ENCODE peak calls at places on chromosomes 7 and 10, in ten cellular contexts. V is GM23248; N is SK-N-SH; K is IMR-90; H is astrocyte of the spinal cord; R is lower lobe of right lung; J is CD8-positive, alpha-beta memory T cell; D is mammary epithelial cell; Q is neural progenitor cell; Y is dorsolateral prefrontal cortex. U is an unnamed sample.
A peak's percentile ranks its signal among the peaks of the same experiment; 100 is the strongest.

GRCh38 chr10:49207113-49207512 is 18.9 kb upstream of the TMEM273 start:
- DNase-seq in K (no peak), V (no peak), J (no peak), N (no peak), R (no peak), H (no peak), Q (no peak), Y (no peak), D (no peak), U (no peak)

GRCh38 chr7:19290066-19290465 is 144.8 kb upstream of the FERD3L start:
- DNase-seq in H (no peak), V (no peak), D (no peak), Y (no peak), Q (no peak), R (no peak), N (no peak), K (no peak), J (no peak), U (no peak)

GRCh38 chr7:73448609-73449008 is 15.0 kb downstream of the FZD9 start:
- DNase-seq in N (no peak), D (no peak), Q (no peak), Y (no peak), H (no peak), R (no peak), J (no peak), V (no peak), K (peak; percentile 43), U (no peak)

GRCh38 chr7:416761-417624 is 102.7 kb downstream of the PDGFA start:
- DNase-seq in V (no peak), N (peak; percentile 23), Q (no peak), R (peak; percentile 41), K (no peak), J (no peak), H (no peak), Y (peak; percentile 26), D (no peak), U (no peak)

GRCh38 chr10:111109506-111110242 is 32.8 kb downstream of the ADRA2A start:
- DNase-seq in R (no peak), D (no peak), N (no peak), V (no peak), Q (no peak), Y (no peak), J (no peak), H (no peak), K (no peak), U (no peak)

GRCh38 chr7:137298464-137298794 is 45.1 kb downstream of the PTN start:
- DNase-seq in J (no peak), Q (no peak), N (no peak), H (no peak), V (no peak), Y (no peak), K (no peak), D (no peak), R (no peak), U (no peak)

GRCh38 chr7:47338031-47338430 is 243.9 kb downstream of the TNS3 start:
- DNase-seq in D (no peak), K (peak; percentile 55), H (no peak), Y (no peak), J (no peak), Q (no peak), R (no peak), N (no peak), V (peak; percentile 46), U (no peak)

GRCh38 chr7:148191391-148192076 is 399.0 kb upstream of the C7orf33 start:
- DNase-seq in D (no peak), H (no peak), V (no peak), K (no peak), R (no peak), N (no peak), Y (no peak), Q (no peak), J (no peak), U (no peak)

GRCh38 chr7:155377837-155378579 is 79.9 kb upstream of the EN2 start:
- DNase-seq in J (no peak), R (no peak), H (peak; percentile 11), D (peak; percentile 32), K (peak; percentile 10), N (peak; percentile 73), Q (peak; percentile 69), Y (no peak), V (peak; percentile 52), U (no peak)

GRCh38 chr10:118870467-118871243 is 115.9 kb upstream of the CACUL1 start:
- DNase-seq in D (peak; percentile 91), J (no peak), Q (peak; percentile 12), K (peak; percentile 39), V (peak; percentile 81), R (no peak), Y (peak; percentile 49), H (peak; percentile 72), N (peak; percentile 30), U (peak; percentile 66)

GRCh38 chr7:26958834-26959233 is 94.4 kb upstream of the SKAP2 start:
- DNase-seq in H (peak; percentile 80), R (no peak), V (peak; percentile 91), D (peak; percentile 92), Q (no peak), J (no peak), N (no peak), K (peak; percentile 94), Y (no peak), U (no peak)

GRCh38 chr10:8670461-8670860 is 616.0 kb downstream of the GATA3 start:
- DNase-seq in N (no peak), V (no peak), H (no peak), R (no peak), D (peak; percentile 45), Q (no peak), K (no peak), Y (no peak), J (no peak), U (no peak)

GRCh38 chr10:497289-497688 is 192.2 kb downstream of the DIP2C start:
- DNase-seq in N (no peak), Q (no peak), D (no peak), K (no peak), V (no peak), H (no peak), Y (no peak), R (no peak), J (no peak), U (no peak)

GRCh38 chr10:49448924-49449323 is 53.0 kb upstream of the DRGX start:
- DNase-seq in K (no peak), V (peak; percentile 26), Q (no peak), J (no peak), H (no peak), Y (no peak), D (peak; percentile 22), N (no peak), R (no peak), U (no peak)

GRCh38 chr7:155188357-155188756 is 109.3 kb upstream of the INSIG1 start:
- DNase-seq in Y (no peak), D (no peak), K (no peak), J (no peak), H (no peak), R (no peak), V (no peak), Q (no peak), N (no peak), U (no peak)

GRCh38 chr7:106177738-106178592 is 65.9 kb upstream of the SYPL1 start:
- DNase-seq in K (no peak), Y (peak; percentile 54), J (no peak), D (no peak), Q (no peak), R (no peak), H (no peak), N (no peak), V (no peak), U (no peak)
- H3K4me3 ChIP-seq in K (no peak overlapping the region), Y (no peak overlapping the region), J (no peak overlapping the region), D (no peak overlapping the region), Q (no peak overlapping the region), R (no peak overlapping the region), H (no peak overlapping the region), N (no peak overlapping the region), V (no peak overlapping the region), U (no peak overlapping the region)

DNA sequence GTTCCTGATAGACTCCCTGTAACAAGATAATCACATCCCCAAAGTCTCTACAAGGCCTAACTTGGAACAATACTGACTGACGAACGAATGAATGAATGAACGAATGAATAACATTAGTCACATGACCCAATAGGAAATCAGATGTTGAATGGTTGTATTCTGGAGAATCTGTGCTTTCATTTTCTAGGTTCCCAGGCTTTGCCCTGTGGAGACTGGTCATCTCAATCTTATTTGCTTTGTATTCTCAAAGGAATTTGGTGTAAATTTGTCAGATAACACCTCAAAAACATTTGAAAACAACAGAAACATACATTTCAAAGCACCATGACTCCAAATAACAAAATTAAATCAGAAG is 69.6 kb upstream of the COL1A2 start:
- DNase-seq in R (no peak), K (no peak), D (no peak), H (no peak), N (no peak), J (no peak), Y (no peak), V (peak; percentile 60), Q (no peak), U (no peak)
- H3K4me3 ChIP-seq in R (no peak overlapping the region), K (no peak overlapping the region), D (no peak overlapping the region), H (no peak overlapping the region), N (no peak overlapping the region), J (no peak overlapping the region), Y (no peak overlapping the region), V (peak overlapping the region; percentile 41), Q (no peak overlapping the region), U (no peak overlapping the region)

GRCh38 chr10:32981760-32982159 is 23.7 kb upstream of the ITGB1 start:
- DNase-seq in Q (no peak), Y (no peak), K (peak; percentile 68), J (no peak), N (no peak), D (no peak), R (no peak), H (peak; percentile 58), V (peak; percentile 56), U (no peak)

GRCh38 chr10:32982293-32982709 is 24.3 kb upstream of the ITGB1 start:
- DNase-seq in H (peak; percentile 93), D (peak; percentile 89), R (no peak), K (peak; percentile 95), N (no peak), J (no peak), Y (no peak), Q (no peak), V (peak; percentile 92), U (no peak)

GRCh38 chr10:32980242-32980557 is 22.2 kb upstream of the ITGB1 start:
- DNase-seq in K (no peak), Y (no peak), N (no peak), D (no peak), H (no peak), V (no peak), J (no peak), Q (no peak), R (no peak), U (no peak)

GRCh38 chr10:32979041-32979440 is 21.0 kb upstream of the ITGB1 start:
- DNase-seq in N (no peak), J (no peak), D (no peak), V (peak; percentile 83), Q (no peak), H (no peak), R (no peak), Y (no peak), K (no peak), U (no peak)

GRCh38 chr10:32980558-32981468 is 22.8 kb upstream of the ITGB1 start:
- DNase-seq in H (peak; percentile 99), Y (peak; percentile 96), D (peak; percentile 100), V (peak; percentile 100), J (peak; percentile 76), N (peak; percentile 81), Q (peak; percentile 89), R (peak; percentile 93), K (peak; percentile 100), U (peak; percentile 94)
- H3K4me3 ChIP-seq in H (peak overlapping the region; percentile 29), Y (peak overlapping the region; percentile 58), D (peak overlapping the region; percentile 51), V (peak overlapping the region; percentile 68), J (peak overlapping the region; percentile 79), N (peak overlapping the region; percentile 47), Q (peak overlapping the region; percentile 46), R (peak overlapping the region; percentile 55), K (peak overlapping the region; percentile 57), U (peak overlapping the region; percentile 72)

GRCh38 chr7:16091951-16092350 is 329.4 kb downstream of the CRPPA start:
- DNase-seq in N (no peak), K (no peak), V (peak; percentile 33), R (no peak), Q (no peak), H (no peak), Y (no peak), D (no peak), J (no peak), U (no peak)
- H3K4me3 ChIP-seq in N (no peak overlapping the region), K (no peak overlapping the region), V (peak overlapping the region; percentile 25), R (no peak overlapping the region), Q (no peak overlapping the region), H (no peak overlapping the region), Y (no peak overlapping the region), D (no peak overlapping the region), J (no peak overlapping the region), U (no peak overlapping the region)

U was measured in BE2C.